ENCODE peak calls at places on chromosome 9, in five cellular contexts. O is cardiac muscle cell, G is psoas muscle, L is DND-41, W is HCT116. Q is an unnamed sample.

GRCh38 chr9:78296208-78296892 is 575 bp upstream of the PSAT1 start:
- DNase-seq in W (no peak), G (peak; percentile 55), O (peak; percentile 76), L (no peak), Q (peak; percentile 27)

GRCh38 chr9:5869315-5870019 is 21.2 kb upstream of the MLANA start:
- DNase-seq in G (no peak), L (peak; percentile 8), O (no peak), W (peak; percentile 8), Q (no peak)

GRCh38 chr9:26950521-26950920 is 3.5 kb upstream of the PLAA start:
- DNase-seq in G (no peak), W (no peak), O (no peak), L (no peak), Q (no peak)

GRCh38 chr9:4769321-4770080 is 23.2 kb upstream of the RCL1 start:
- DNase-seq in G (no peak), O (peak; percentile 51), L (no peak), W (no peak), Q (no peak)

GRCh38 chr9:76962732-76963131 is 56.7 kb upstream of the FOXB2 start:
- DNase-seq in O (no peak), G (no peak), L (no peak), W (no peak), Q (no peak)

GRCh38 chr9:129697111-129697955 is 31.9 kb downstream of the PRRX2 start:
- DNase-seq in G (peak; percentile 76), W (no peak), L (no peak), O (peak; percentile 68), Q (no peak)

GRCh38 chr9:12712532-12712931 is 19.3 kb downstream of the TYRP1 start:
- DNase-seq in L (no peak), O (no peak), W (no peak), G (no peak), Q (no peak)

GRCh38 chr9:126000731-126001580 is 253.8 kb downstream of the PBX3 start:
- DNase-seq in L (no peak), O (peak; percentile 2), G (peak; percentile 26), W (no peak), Q (no peak)

GRCh38 chr9:135478858-135479468 is 619 bp upstream of the PPP1R26 start:
- DNase-seq in G (no peak), W (no peak), L (no peak), O (peak; percentile 20), Q (no peak)

GRCh38 chr9:126754436-126755324 is 50.2 kb upstream of the ZBTB43 start:
- DNase-seq in O (no peak), W (no peak), G (no peak), L (no peak), Q (no peak)

GRCh38 chr9:135664801-135665794 is 2.0 kb downstream of the LCN9 start:
- DNase-seq in G (peak; percentile 38), W (no peak), L (no peak), O (no peak), Q (no peak)

GRCh38 chr9:118192807-118193206 is 488.6 kb downstream of the TLR4 start:
- DNase-seq in L (no peak), W (no peak), G (no peak), O (no peak), Q (no peak)

GRCh38 chr9:31166516-31166915 is 1217.9 kb upstream of the ACO1 start:
- DNase-seq in G (no peak), L (no peak), O (peak; percentile 1), W (no peak), Q (no peak)

GRCh38 chr9:123568691-123569342 is 212.8 kb downstream of the CRB2 start:
- DNase-seq in L (no peak), W (no peak), G (no peak), O (peak; percentile 57), Q (no peak)

GRCh38 chr9:85445887-85446286 is 295.9 kb downstream of the AGTPBP1 start:
- DNase-seq in L (no peak), W (no peak), O (no peak), G (no peak), Q (no peak)

GRCh38 chr9:121998513-121999049 is 94.5 kb downstream of the TTLL11 start:
- DNase-seq in G (no peak), L (no peak), W (no peak), O (no peak), Q (no peak)

GRCh38 chr9:124771021-124771866 is at the start of gene NR6A1:
- DNase-seq in G (peak; percentile 98), L (peak; percentile 93), O (peak; percentile 98), W (peak; percentile 95), Q (peak; percentile 96)
- TF ChIP-seq CTCF in G (peak; percentile 42), L (peak; percentile 25), O (no peak), W (no peak), Q (peak; percentile 21)

GRCh38 chr9:97848237-97848581 is 4.8 kb upstream of the FOXE1 start:
- DNase-seq in L (no peak), O (no peak), W (no peak), G (no peak), Q (no peak)
- H3K27me3 ChIP-seq in L (peaks cover 11% of the 10 kb centered on the region), O (peaks cover 92% of the 10 kb centered on the region), W (no peaks in the 10 kb centered on the region), G (peaks cover 93% of the 10 kb centered on the region), Q (peaks cover 8% of the 10 kb centered on the region)

GRCh38 chr9:82332018-82332773 is 343.6 kb downstream of the SPATA31D1 start:
- DNase-seq in O (peak; percentile 85), G (no peak), L (no peak), W (no peak), Q (no peak)
- H3K4me3 ChIP-seq in O (no peak overlapping the region), G (no peak overlapping the region), L (no peak overlapping the region), W (no peak overlapping the region), Q (no peak overlapping the region)

GRCh38 chr9:99103505-99103904 is 1.4 kb upstream of the TGFBR1 start:
- DNase-seq in O (no peak), G (no peak), L (no peak), W (no peak), Q (no peak)
- TF ChIP-seq CTCF in O (no peak), G (no peak), L (no peak), W (no peak), Q (no peak)

DNA sequence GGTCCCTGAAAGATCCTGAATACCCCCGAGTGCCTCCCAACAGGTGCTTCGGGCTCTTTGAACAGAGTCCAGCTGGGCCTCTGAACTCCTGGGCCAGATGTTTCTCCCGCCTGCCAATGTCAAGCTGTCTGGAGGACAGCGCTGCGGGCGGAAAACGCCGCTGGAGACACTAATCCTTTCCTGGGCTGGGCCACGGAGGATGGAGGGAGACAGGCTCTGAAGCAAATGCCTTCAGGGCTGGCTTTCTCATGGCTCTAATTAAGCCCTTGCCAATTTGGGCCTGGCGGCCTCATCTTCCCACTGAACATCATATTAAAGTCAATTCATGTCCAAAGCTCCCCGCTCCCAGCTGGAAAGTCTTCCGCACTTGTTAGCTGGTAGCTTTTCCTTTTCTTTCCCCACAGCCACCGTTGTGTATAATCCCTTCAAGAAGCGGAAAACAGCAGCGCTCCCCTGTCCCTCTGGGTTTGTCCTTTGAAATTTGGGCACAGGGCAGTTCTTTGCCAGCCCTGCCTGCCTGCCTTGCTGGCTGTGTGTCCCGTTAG is 72.7 kb downstream of the NTNG2 start:
- DNase-seq in W (no peak), O (no peak), G (no peak), L (no peak), Q (no peak)
- H3K27me3 ChIP-seq in W (no peaks in the 10 kb centered on the region), O (no peaks in the 10 kb centered on the region), G (peaks cover 54% of the 10 kb centered on the region), L (no peaks in the 10 kb centered on the region), Q (peaks cover 1% of the 10 kb centered on the region)

GRCh38 chr9:92962846-92963245 is 15.5 kb downstream of the FGD3 start:
- DNase-seq in W (no peak), O (no peak), G (no peak), L (no peak), Q (no peak)
- H3K4me3 ChIP-seq in W (no peak overlapping the region), O (no peak overlapping the region), G (no peak overlapping the region), L (no peak overlapping the region), Q (no peak overlapping the region)

GRCh38 chr9:33167084-33167948 is at the start of gene B4GALT1:
- DNase-seq in W (peak; percentile 41), G (peak; percentile 98), L (peak; percentile 95), O (peak; percentile 98), Q (peak; percentile 96)
- TF ChIP-seq CTCF in W (no peak), G (no peak), L (no peak), O (peak; percentile 1), Q (no peak)

DNA sequence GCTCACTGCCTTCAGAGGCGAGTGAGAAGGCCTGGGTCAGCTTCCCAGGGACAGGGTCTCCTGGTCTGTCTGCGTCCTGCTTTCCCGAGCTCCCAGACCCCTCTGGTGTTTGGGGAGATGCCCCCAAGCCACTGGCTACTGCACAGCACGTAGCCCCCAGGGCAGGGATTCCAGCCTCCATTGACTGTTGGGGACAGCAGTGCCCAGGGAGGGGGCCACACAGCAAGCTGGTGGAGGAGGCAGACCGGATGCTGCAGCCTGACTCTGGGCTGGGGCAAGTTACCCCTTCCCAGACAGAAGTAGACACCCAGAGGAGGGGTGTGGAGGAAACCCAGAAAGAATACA is 626 bp upstream of the SARDH start:
- DNase-seq in W (no peak), G (peak; percentile 26), O (no peak), L (no peak), Q (no peak)
- H3K27me3 ChIP-seq in W (no peaks in the 10 kb centered on the region), G (peaks cover 4% of the 10 kb centered on the region), O (no peaks in the 10 kb centered on the region), L (no peaks in the 10 kb centered on the region), Q (peaks cover 2% of the 10 kb centered on the region)